ENCODE peak calls at places on chromosomes 11 and 22, in ten cellular contexts. J is retinal pigment epithelial cell, U is IMR-90, I is left ventricle myocardium inferior, X is AG10803, O is adipocyte, T is lung, P is H1, S is GM12878, K is mucosa of descending colon. R is an unnamed sample.

GRCh38 chr22:36471341-36471821 is 10.1 kb downstream of the TXN2 start:
- DNase-seq in K (no peak), I (no peak), X (peak; percentile 80), P (no peak), O (no peak), J (no peak), S (no peak), U (peak; percentile 60), T (no peak), R (no peak)

GRCh38 chr11:17171342-17171741 is 36.4 kb downstream of the PIK3C2A start:
- DNase-seq in T (no peak), I (no peak), S (no peak), O (peak; percentile 73), P (no peak), J (no peak), K (no peak), X (peak; percentile 73), U (peak; percentile 60), R (no peak)

GRCh38 chr11:69533296-69534165 is 52.1 kb downstream of the LINC01488 start:
- DNase-seq in U (no peak), I (no peak), J (no peak), O (no peak), X (no peak), P (no peak), S (no peak), T (no peak), K (no peak), R (peak; percentile 64)

GRCh38 chr11:132289590-132290256 is 919.3 kb downstream of the NTM start:
- DNase-seq in X (no peak), O (no peak), T (no peak), I (no peak), U (no peak), K (no peak), J (no peak), P (no peak), S (no peak), R (no peak)

GRCh38 chr11:14775897-14776296 is 116.1 kb downstream of the CYP2R1 start:
- DNase-seq in P (no peak), K (no peak), J (no peak), I (no peak), U (no peak), S (no peak), T (no peak), O (no peak), X (no peak), R (no peak)

GRCh38 chr11:12693485-12694181 is 19.4 kb downstream of the TEAD1 start:
- DNase-seq in P (no peak), J (peak; percentile 88), T (no peak), X (peak; percentile 98), I (peak; percentile 33), O (peak; percentile 90), S (no peak), U (peak; percentile 99), K (peak; percentile 65), R (no peak)

GRCh38 chr11:38060930-38061329 is 1462.9 kb upstream of the RAG2 start:
- DNase-seq in K (no peak), J (no peak), T (no peak), X (no peak), S (no peak), U (no peak), O (no peak), I (no peak), P (no peak), R (no peak)

GRCh38 chr11:16603890-16604783 is 134.3 kb upstream of the C11orf58 start:
- DNase-seq in O (peak; percentile 78), J (no peak), P (peak; percentile 63), U (peak; percentile 58), T (no peak), S (no peak), I (peak; percentile 71), X (no peak), K (peak; percentile 63), R (peak; percentile 74)

GRCh38 chr11:106186630-106187029 is 109.2 kb downstream of the AASDHPPT start:
- DNase-seq in O (peak; percentile 23), K (no peak), J (no peak), T (no peak), S (no peak), X (no peak), P (no peak), I (no peak), U (no peak), R (no peak)

GRCh38 chr22:44403166-44403565 is 90.4 kb upstream of the SHISAL1 start:
- DNase-seq in I (peak; percentile 7), U (no peak), T (no peak), J (no peak), O (no peak), S (no peak), P (no peak), X (no peak), K (no peak), R (no peak)

GRCh38 chr11:81002374-81002773 is 1561.5 kb upstream of the TENM4 start:
- DNase-seq in U (no peak), K (no peak), P (no peak), I (no peak), O (no peak), S (no peak), T (no peak), J (no peak), X (no peak), R (no peak)

GRCh38 chr11:99370557-99371200 is 349.9 kb downstream of the CNTN5 start:
- DNase-seq in U (peak; percentile 72), P (no peak), T (no peak), X (peak; percentile 15), S (no peak), K (no peak), O (peak; percentile 84), J (peak; percentile 56), I (peak; percentile 57), R (no peak)

GRCh38 chr22:20430641-20431519 is 6.7 kb downstream of the SCARF2 start:
- DNase-seq in T (no peak), S (no peak), I (peak; percentile 36), X (peak; percentile 48), K (peak; percentile 68), O (no peak), J (no peak), U (no peak), P (peak; percentile 74), R (peak; percentile 89)
- H3K4me3 ChIP-seq in T (no peak overlapping the region), S (no peak overlapping the region), I (peak overlapping the region; percentile 55), X (no peak overlapping the region), K (no peak overlapping the region), O (no peak overlapping the region), J (peak overlapping the region; percentile 19), U (no peak overlapping the region), P (peak overlapping the region; percentile 56), R (peak overlapping the region; percentile 48)

GRCh38 chr11:1779034-1779805 is 15.5 kb upstream of the CTSD start:
- DNase-seq in J (no peak), T (no peak), K (no peak), I (no peak), X (no peak), P (no peak), S (no peak), U (no peak), O (no peak), R (peak; percentile 70)
- H3K4me3 ChIP-seq in J (no peak overlapping the region), T (no peak overlapping the region), K (no peak overlapping the region), I (no peak overlapping the region), X (no peak overlapping the region), P (no peak overlapping the region), S (no peak overlapping the region), U (no peak overlapping the region), O (no peak overlapping the region), R (no peak overlapping the region)

GRCh38 chr11:111162306-111162705 is 83.2 kb upstream of the POU2AF2 start:
- DNase-seq in X (peak; percentile 18), O (peak; percentile 33), U (peak; percentile 59), I (no peak), K (no peak), J (no peak), P (no peak), T (no peak), S (no peak), R (no peak)

GRCh38 chr11:111155021-111155420 is 90.5 kb upstream of the POU2AF2 start:
- DNase-seq in S (no peak), T (no peak), K (no peak), O (peak; percentile 16), J (no peak), I (no peak), X (no peak), P (no peak), U (peak; percentile 20), R (no peak)

DNA sequence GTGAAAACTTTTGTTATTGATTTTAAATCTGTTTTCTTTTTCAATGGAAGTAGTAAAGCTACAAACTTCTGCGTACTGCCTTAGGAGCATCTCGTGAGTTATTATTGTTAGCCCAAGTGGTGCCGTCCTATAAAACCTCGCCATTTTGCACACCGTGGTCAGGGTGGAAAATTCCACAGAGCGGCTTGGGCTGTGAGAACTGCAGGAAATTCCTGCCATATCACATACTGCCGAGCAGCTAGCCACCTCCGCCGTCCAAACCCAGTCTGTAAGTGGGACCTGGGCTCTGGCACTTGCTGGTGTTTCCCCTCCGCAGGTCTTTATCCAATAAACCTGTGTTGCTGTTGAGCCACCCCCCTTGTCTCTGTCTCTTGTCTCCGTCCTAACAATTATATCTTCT is 88.0 kb upstream of the POU2AF2 start:
- DNase-seq in K (no peak), P (no peak), J (no peak), O (no peak), S (no peak), X (no peak), I (no peak), U (no peak), T (no peak), R (no peak)
- H3K4me3 ChIP-seq in K (no peak overlapping the region), P (no peak overlapping the region), J (no peak overlapping the region), O (no peak overlapping the region), S (no peak overlapping the region), X (no peak overlapping the region), I (no peak overlapping the region), U (no peak overlapping the region), T (peak overlapping the region; percentile 13), R (no peak overlapping the region)

GRCh38 chr22:26410398-26410797 is 18.7 kb upstream of the ASPHD2 start:
- DNase-seq in O (no peak), K (no peak), J (no peak), T (no peak), U (no peak), X (no peak), I (no peak), S (no peak), P (no peak), R (no peak)
- H3K4me3 ChIP-seq in O (no peak overlapping the region), K (no peak overlapping the region), J (no peak overlapping the region), T (no peak overlapping the region), U (no peak overlapping the region), X (no peak overlapping the region), I (no peak overlapping the region), S (no peak overlapping the region), P (no peak overlapping the region), R (no peak overlapping the region)

DNA sequence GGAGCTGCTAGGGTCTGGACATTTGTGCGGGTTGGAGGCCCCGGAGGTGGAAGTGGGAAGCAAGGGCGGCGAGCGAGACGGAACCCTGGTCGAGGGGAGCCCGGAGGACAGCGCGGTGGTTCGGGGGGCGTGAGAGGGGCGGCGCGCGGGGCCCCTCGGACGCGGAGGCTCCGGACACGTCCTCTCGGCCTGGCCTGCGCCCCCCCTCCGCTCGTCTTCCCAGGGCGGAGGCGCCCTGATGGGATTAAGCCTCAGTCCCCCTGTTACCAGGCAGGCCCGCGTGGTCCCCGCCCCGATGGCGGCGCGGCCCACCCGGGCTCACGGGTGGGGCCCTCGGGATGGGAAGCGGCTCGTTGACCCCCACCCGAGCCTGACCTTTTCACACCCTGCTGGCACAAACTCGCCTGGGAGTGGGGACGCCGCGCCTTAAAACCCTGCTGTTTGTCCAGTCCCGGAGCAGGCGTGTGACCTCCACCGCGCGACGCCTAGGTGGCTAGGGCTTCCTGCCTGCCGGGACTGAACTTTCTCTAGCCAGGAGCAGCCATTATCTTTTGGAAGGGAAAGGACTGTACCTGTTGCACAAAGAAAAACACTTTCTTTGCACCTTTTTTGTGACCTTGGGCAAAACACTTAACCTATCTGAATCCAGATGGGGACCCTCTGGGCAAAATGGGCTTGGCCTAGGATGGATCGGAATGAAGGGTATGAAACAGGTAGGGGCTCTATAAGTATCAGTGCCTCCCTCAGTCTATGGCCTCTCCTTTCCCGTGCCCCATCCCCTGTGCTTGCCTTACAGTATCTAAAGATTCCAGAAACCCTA is 988 bp downstream of the KIAA1671 start:
- DNase-seq in T (peak; percentile 42), P (peak; percentile 57), I (peak; percentile 53), X (no peak), K (peak; percentile 75), J (no peak), O (no peak), U (no peak), S (no peak), R (no peak)
- H3K4me3 ChIP-seq in T (peak overlapping the region; percentile 63), P (peak overlapping the region; percentile 81), I (peak overlapping the region; percentile 77), X (peak overlapping the region; percentile 72), K (peak overlapping the region; percentile 37), J (peak overlapping the region; percentile 76), O (peak overlapping the region; percentile 90), U (no peak overlapping the region), S (no peak overlapping the region), R (peak overlapping the region; percentile 69)

R was measured in spleen.